ENCODE peak calls at places on chromosomes 6 and 20, in nine cellular contexts. T, B, O, K, D, Y, Z, F and P are unnamed samples.

GRCh38 chr6:31574106-31575061 is 981 bp upstream of the TNF start:
- DNase-seq in T (no peak), B (no peak), O (peak), K (no peak), D (no peak), Y (no peak), Z (no peak), F (no peak), P (no peak)

GRCh38 chr6:15527838-15528617 is 134.8 kb downstream of the DTNBP1 start:
- DNase-seq in T (no peak), B (no peak), O (no peak), K (no peak), D (no peak), Y (no peak), Z (no peak), F (no peak), P (no peak)

GRCh38 chr6:140669321-140669720 is 1294.9 kb upstream of the CITED2 start:
- DNase-seq in T (no peak), B (no peak), O (no peak), K (no peak), D (peak), Y (no peak), Z (no peak), F (no peak), P (no peak)

GRCh38 chr6:110039996-110040383 is 61.9 kb downstream of the GPR6 start:
- DNase-seq in T (no peak), B (peak), O (peak), K (peak), D (no peak), Y (peak), Z (no peak), F (peak), P (no peak)

GRCh38 chr6:90184334-90185298 is 112.0 kb downstream of the BACH2 start:
- DNase-seq in T (no peak), B (peak), O (no peak), K (no peak), D (peak), Y (no peak), Z (peak), F (no peak), P (no peak)

GRCh38 chr6:154096316-154096715 is 57.3 kb downstream of the OPRM1 start:
- DNase-seq in T (no peak), B (no peak), O (no peak), K (no peak), D (no peak), Y (no peak), Z (no peak), F (no peak), P (no peak)

GRCh38 chr6:25971187-25971811 is 8.7 kb downstream of the TRIM38 start:
- DNase-seq in T (peak), B (peak), O (no peak), K (no peak), D (peak), Y (no peak), Z (peak), F (no peak), P (no peak)

GRCh38 chr20:56554869-56555268 is 21.8 kb downstream of the FAM209B start:
- DNase-seq in T (peak), B (peak), O (no peak), K (no peak), D (peak), Y (no peak), Z (peak), F (no peak), P (peak)

GRCh38 chr6:9412951-9413559 is 977.7 kb upstream of the SLC35B3 start:
- DNase-seq in T (no peak), B (peak), O (no peak), K (peak), D (no peak), Y (no peak), Z (no peak), F (peak), P (peak)

GRCh38 chr6:35495258-35496035 is 1.4 kb downstream of the TEAD3 start:
- DNase-seq in T (no peak), B (no peak), O (no peak), K (no peak), D (no peak), Y (no peak), Z (no peak), F (no peak), P (no peak)

GRCh38 chr20:46355778-46356177 is 47.5 kb upstream of the CDH22 start:
- DNase-seq in T (no peak), B (peak), O (no peak), K (no peak), D (no peak), Y (no peak), Z (no peak), F (no peak), P (no peak)